ENCODE peak calls at places on chromosomes 13 and 19, in six cellular contexts. T, R, X, J, E and Z are unnamed samples.
A peak's percentile ranks its signal among the peaks of the same experiment; 100 is the strongest.

GRCh38 chr13:32267836-32268439 is 47.2 kb downstream of the ZAR1L start:
- DNase-seq in T (peak; percentile 22), R (peak; percentile 66), X (peak; percentile 47), J (no peak), E (no peak), Z (peak; percentile 36)

GRCh38 chr19:648904-649733 is 9.4 kb downstream of the FGF22 start:
- DNase-seq in T (no peak), R (no peak), X (no peak), J (no peak), E (no peak), Z (no peak)

GRCh38 chr13:28718186-28718537 is 608 bp downstream of the SLC46A3 start:
- DNase-seq in T (peak; percentile 45), R (no peak), X (peak; percentile 55), J (no peak), E (no peak), Z (no peak)

GRCh38 chr13:93769126-93769525 is 542.5 kb downstream of the GPC6 start:
- DNase-seq in T (peak; percentile 64), R (no peak), X (no peak), J (no peak), E (no peak), Z (no peak)

GRCh38 chr19:31761281-31761913 is 412.2 kb upstream of the TSHZ3 start:
- DNase-seq in T (no peak), R (no peak), X (no peak), J (no peak), E (no peak), Z (no peak)

GRCh38 chr13:103941506-103942148 is 875.4 kb upstream of the SLC10A2 start:
- DNase-seq in T (peak; percentile 36), R (no peak), X (peak; percentile 24), J (no peak), E (no peak), Z (no peak)

GRCh38 chr13:98900442-98900841 is 77.4 kb downstream of the DOCK9 start:
- DNase-seq in T (no peak), R (no peak), X (no peak), J (no peak), E (no peak), Z (no peak)

GRCh38 chr13:67308004-67308772 is 78.1 kb upstream of the PCDH9 start:
- DNase-seq in T (no peak), R (no peak), X (no peak), J (no peak), E (no peak), Z (no peak)

GRCh38 chr13:20704459-20705069 is 1.1 kb downstream of the IL17D start:
- DNase-seq in T (no peak), R (no peak), X (no peak), J (no peak), E (no peak), Z (no peak)

GRCh38 chr19:4868286-4868834 is 893 bp upstream of the PLIN3 start:
- DNase-seq in T (no peak), R (no peak), X (no peak), J (no peak), E (no peak), Z (no peak)

GRCh38 chr19:48879025-48879572 is 6.9 kb downstream of the PPP1R15A start:
- DNase-seq in T (no peak), R (no peak), X (no peak), J (no peak), E (no peak), Z (no peak)

GRCh38 chr13:93505104-93505952 is 278.7 kb downstream of the GPC6 start:
- DNase-seq in T (peak; percentile 73), R (no peak), X (no peak), J (peak; percentile 33), E (no peak), Z (peak; percentile 21)

GRCh38 chr19:17335575-17335974 is 920 bp upstream of the ANO8 start:
- DNase-seq in T (no peak), R (no peak), X (no peak), J (no peak), E (no peak), Z (no peak)

GRCh38 chr19:18290250-18291018 is 9.0 kb upstream of the JUND start:
- DNase-seq in T (peak; percentile 43), R (peak; percentile 70), X (no peak), J (no peak), E (no peak), Z (no peak)

GRCh38 chr13:33751151-33751550 is 66.8 kb upstream of the RFC3 start:
- DNase-seq in T (peak; percentile 88), R (no peak), X (no peak), J (peak; percentile 39), E (no peak), Z (peak; percentile 62)

GRCh38 chr13:99501135-99501951 is at the start of gene TM9SF2:
- DNase-seq in T (peak; percentile 98), R (peak; percentile 99), X (peak; percentile 95), J (peak; percentile 97), E (peak; percentile 98), Z (peak; percentile 99)

GRCh38 chr13:49627831-49628652 is at the start of gene ARL11:
- DNase-seq in T (no peak), R (peak; percentile 79), X (no peak), J (no peak), E (peak; percentile 62), Z (no peak)